ENCODE peak calls at places on chromosomes 3 and 15, in six cellular contexts. N, P, G, W, B and R are unnamed samples.

GRCh38 chr15:57323806-57324589 is 52.3 kb upstream of the CGNL1 start:
- DNase-seq in N (no peak), P (no peak), G (peak; percentile 51), W (no peak), B (no peak), R (no peak)

GRCh38 chr3:114827495-114827894 is 319.6 kb downstream of the ZBTB20 start:
- DNase-seq in N (no peak), P (no peak), G (peak; percentile 18), W (no peak), B (no peak), R (no peak)

GRCh38 chr15:84400017-84400740 is 164.6 kb downstream of the GOLGA6L4 start:
- DNase-seq in N (no peak), P (no peak), G (no peak), W (no peak), B (no peak), R (peak; percentile 47)

GRCh38 chr15:80779658-80780415 is 667 bp downstream of the CEMIP start:
- DNase-seq in N (peak; percentile 20), P (no peak), G (peak; percentile 67), W (peak; percentile 14), B (peak; percentile 33), R (no peak)

GRCh38 chr3:116112686-116113085 is 332.6 kb downstream of the LSAMP start:
- DNase-seq in N (no peak), P (no peak), G (no peak), W (no peak), B (no peak), R (no peak)

GRCh38 chr3:31896643-31897433 is 84.2 kb downstream of the OSBPL10 start:
- DNase-seq in N (no peak), P (no peak), G (no peak), W (no peak), B (no peak), R (no peak)

GRCh38 chr3:47355010-47355409 is 25.8 kb upstream of the PTPN23 start:
- DNase-seq in N (no peak), P (no peak), G (no peak), W (no peak), B (no peak), R (no peak)

GRCh38 chr3:117104792-117105191 is 395.2 kb downstream of the TUSC7 start:
- DNase-seq in N (no peak), P (no peak), G (no peak), W (no peak), B (no peak), R (no peak)

GRCh38 chr3:146035366-146035765 is 125.6 kb downstream of the PLOD2 start:
- DNase-seq in N (no peak), P (no peak), G (no peak), W (no peak), B (no peak), R (no peak)

GRCh38 chr3:17577795-17578520 is 164.5 kb downstream of the TBC1D5 start:
- DNase-seq in N (no peak), P (no peak), G (peak; percentile 60), W (no peak), B (no peak), R (no peak)

GRCh38 chr15:49530106-49530505 is 90.5 kb downstream of the FAM227B start:
- DNase-seq in N (no peak), P (no peak), G (peak; percentile 16), W (no peak), B (no peak), R (no peak)

GRCh38 chr3:69084326-69084667 is 440 bp upstream of the ARL6IP5 start:
- DNase-seq in N (no peak), P (no peak), G (peak; percentile 89), W (no peak), B (no peak), R (no peak)

GRCh38 chr15:100715571-100716455 is 113.4 kb downstream of the ASB7 start:
- DNase-seq in N (peak; percentile 18), P (no peak), G (no peak), W (peak; percentile 34), B (no peak), R (peak; percentile 62)

GRCh38 chr15:100905855-100906254 is 13.3 kb upstream of the LRRK1 start:
- DNase-seq in N (no peak), P (no peak), G (no peak), W (no peak), B (no peak), R (no peak)

GRCh38 chr15:79308874-79309273 is 2.0 kb upstream of the TMED3 start:
- DNase-seq in N (no peak), P (no peak), G (no peak), W (no peak), B (no peak), R (no peak)

GRCh38 chr3:27312044-27312668 is 57.0 kb downstream of the NEK10 start:
- DNase-seq in N (no peak), P (no peak), G (peak; percentile 65), W (no peak), B (peak; percentile 14), R (no peak)

GRCh38 chr3:104564045-104564643 is 802.6 kb upstream of the ALCAM start:
- DNase-seq in N (no peak), P (peak; percentile 22), G (peak; percentile 27), W (no peak), B (peak; percentile 11), R (no peak)

GRCh38 chr3:13102386-13103345 is 29.4 kb upstream of the IQSEC1 start:
- DNase-seq in N (no peak), P (no peak), G (no peak), W (no peak), B (no peak), R (no peak)

GRCh38 chr15:61057376-61057775 is 171.7 kb downstream of the RORA start:
- DNase-seq in N (no peak), P (no peak), G (no peak), W (no peak), B (no peak), R (no peak)

GRCh38 chr3:128282392-128283196 is 129.3 kb downstream of the EEFSEC start:
- DNase-seq in N (peak; percentile 80), P (no peak), G (no peak), W (peak; percentile 76), B (no peak), R (peak; percentile 80)

GRCh38 chr3:142215111-142215510 is 10.3 kb downstream of the GK5 start:
- DNase-seq in N (no peak), P (no peak), G (no peak), W (no peak), B (no peak), R (no peak)

GRCh38 chr15:89429986-89430385 is 66.4 kb downstream of the RHCG start:
- DNase-seq in N (no peak), P (no peak), G (no peak), W (no peak), B (no peak), R (no peak)

GRCh38 chr3:9340450-9341009 is 22.3 kb upstream of the THUMPD3 start:
- DNase-seq in N (no peak), P (no peak), G (peak; percentile 77), W (no peak), B (no peak), R (no peak)

GRCh38 chr15:66401130-66402021 is 14.7 kb downstream of the MAP2K1 start:
- DNase-seq in N (no peak), P (no peak), G (peak; percentile 52), W (no peak), B (no peak), R (no peak)

GRCh38 chr15:40471105-40471777 is 457 bp downstream of the CHST14 start:
- DNase-seq in N (peak; percentile 39), P (no peak), G (no peak), W (peak; percentile 42), B (peak; percentile 41), R (no peak)

GRCh38 chr3:15899438-15899837 is 101.7 kb upstream of the ANKRD28 start:
- DNase-seq in N (no peak), P (no peak), G (peak; percentile 8), W (no peak), B (no peak), R (no peak)

GRCh38 chr3:39147711-39148115 is 5.7 kb downstream of the CSRNP1 start:
- DNase-seq in N (no peak), P (no peak), G (no peak), W (no peak), B (peak; percentile 55), R (peak; percentile 70)

GRCh38 chr15:58043192-58043903 is 22.2 kb downstream of the ALDH1A2 start:
- DNase-seq in N (no peak), P (no peak), G (peak; percentile 11), W (peak; percentile 21), B (peak; percentile 28), R (no peak)

GRCh38 chr15:45184562-45185041 is 3.2 kb downstream of the SHF start:
- DNase-seq in N (no peak), P (no peak), G (no peak), W (no peak), B (no peak), R (no peak)

GRCh38 chr3:159762981-159763465 is 225.6 kb upstream of the IL12A start:
- DNase-seq in N (peak; percentile 72), P (no peak), G (peak; percentile 84), W (peak; percentile 65), B (peak; percentile 67), R (peak; percentile 82)

GRCh38 chr3:128855574-128855973 is 23.8 kb upstream of the ACAD9 start:
- DNase-seq in N (no peak), P (no peak), G (no peak), W (no peak), B (no peak), R (no peak)

GRCh38 chr3:97579365-97579764 is 185.2 kb upstream of the ARL6 start:
- DNase-seq in N (no peak), P (no peak), G (peak; percentile 0), W (no peak), B (no peak), R (no peak)

GRCh38 chr15:96353931-96354730 is 23.6 kb downstream of the NR2F2 start:
- DNase-seq in N (peak; percentile 83), P (no peak), G (no peak), W (peak; percentile 70), B (peak; percentile 72), R (no peak)

GRCh38 chr15:89002281-89002761 is 85.9 kb upstream of the ABHD2 start:
- DNase-seq in N (no peak), P (no peak), G (peak; percentile 35), W (no peak), B (no peak), R (no peak)

GRCh38 chr3:194496217-194496881 is 9.5 kb upstream of the ATP13A3 start:
- DNase-seq in N (no peak), P (no peak), G (peak; percentile 28), W (no peak), B (no peak), R (no peak)